ENCODE peak calls at places on chromosomes 2 and 18, in five cellular contexts. U, X, O, K and E are unnamed samples. For H3K9me3, the result is how much of the 10 kb centered on the place peaks cover.

GRCh38 chr18:80112623-80113248 is 3.7 kb downstream of the ADNP2 start:
- DNase-seq in O (no peak), U (no peak), K (no peak), X (no peak), E (no peak)

GRCh38 chr2:152407204-152407721 is 72.3 kb downstream of the FMNL2 start:
- DNase-seq in K (peak), U (peak), X (peak), O (peak), E (no peak)

GRCh38 chr2:212299943-212300342 is 238.7 kb downstream of the ERBB4 start:
- DNase-seq in X (no peak), O (no peak), K (no peak), U (no peak), E (no peak)

GRCh38 chr18:32018331-32019250 is at the start of gene RNF125:
- DNase-seq in X (peak), K (peak), U (peak), O (peak), E (peak)

GRCh38 chr18:13003466-13003896 is 12.3 kb downstream of the CEP192 start:
- DNase-seq in O (no peak), X (peak), K (peak), U (peak), E (no peak)

GRCh38 chr2:181574321-181574720 is 82.6 kb downstream of the CERKL start:
- DNase-seq in O (no peak), U (no peak), K (no peak), X (no peak), E (no peak)

GRCh38 chr2:24984912-24985311 is 13.2 kb upstream of the DNAJC27 start:
- DNase-seq in X (no peak), U (no peak), K (no peak), O (peak), E (no peak)

GRCh38 chr2:113965644-113966043 is 75.8 kb downstream of the ACTR3 start:
- DNase-seq in K (peak), U (no peak), X (no peak), O (no peak), E (no peak)

GRCh38 chr18:77055429-77056310 is 76.9 kb downstream of the MBP start:
- DNase-seq in X (no peak), U (no peak), K (no peak), O (no peak), E (no peak)

GRCh38 chr2:15671409-15671808 is 79.7 kb downstream of the DDX1 start:
- DNase-seq in O (no peak), K (no peak), U (no peak), X (no peak), E (no peak)

GRCh38 chr18:49561377-49562193 is at the start of gene LIPG:
- DNase-seq in X (peak), U (peak), O (no peak), K (peak), E (peak)

GRCh38 chr18:3468833-3469232 is 18.9 kb downstream of the TGIF1 start:
- DNase-seq in X (no peak), O (no peak), U (no peak), K (no peak), E (no peak)

GRCh38 chr2:47159627-47160026 is 4.5 kb upstream of the STPG4 start:
- DNase-seq in O (no peak), X (no peak), K (no peak), U (no peak), E (no peak)

GRCh38 chr2:211085056-211085680 is 528.8 kb downstream of the CPS1 start:
- DNase-seq in U (no peak), X (no peak), O (no peak), K (peak), E (no peak)

GRCh38 chr2:239216251-239216613 is 184.6 kb downstream of the HDAC4 start:
- DNase-seq in O (no peak), X (no peak), K (no peak), U (no peak), E (no peak)

GRCh38 chr2:241149675-241149924 is 328 bp upstream of the PASK start:
- DNase-seq in X (no peak), O (peak), K (no peak), U (no peak), E (no peak)

GRCh38 chr2:32697156-32697555 is 69.3 kb downstream of the TTC27 start:
- DNase-seq in K (no peak), X (no peak), O (no peak), U (no peak), E (no peak)

GRCh38 chr2:33210626-33211025 is 263.9 kb downstream of the LTBP1 start:
- DNase-seq in K (no peak), O (peak), X (no peak), U (peak), E (peak)

GRCh38 chr2:45643095-45643494 is 8.4 kb upstream of the PRKCE start:
- DNase-seq in K (no peak), X (no peak), U (no peak), O (no peak), E (no peak)

GRCh38 chr18:49630246-49630699 is 68.4 kb downstream of the LIPG start:
- DNase-seq in U (peak), K (no peak), X (no peak), O (no peak), E (no peak)

DNA sequence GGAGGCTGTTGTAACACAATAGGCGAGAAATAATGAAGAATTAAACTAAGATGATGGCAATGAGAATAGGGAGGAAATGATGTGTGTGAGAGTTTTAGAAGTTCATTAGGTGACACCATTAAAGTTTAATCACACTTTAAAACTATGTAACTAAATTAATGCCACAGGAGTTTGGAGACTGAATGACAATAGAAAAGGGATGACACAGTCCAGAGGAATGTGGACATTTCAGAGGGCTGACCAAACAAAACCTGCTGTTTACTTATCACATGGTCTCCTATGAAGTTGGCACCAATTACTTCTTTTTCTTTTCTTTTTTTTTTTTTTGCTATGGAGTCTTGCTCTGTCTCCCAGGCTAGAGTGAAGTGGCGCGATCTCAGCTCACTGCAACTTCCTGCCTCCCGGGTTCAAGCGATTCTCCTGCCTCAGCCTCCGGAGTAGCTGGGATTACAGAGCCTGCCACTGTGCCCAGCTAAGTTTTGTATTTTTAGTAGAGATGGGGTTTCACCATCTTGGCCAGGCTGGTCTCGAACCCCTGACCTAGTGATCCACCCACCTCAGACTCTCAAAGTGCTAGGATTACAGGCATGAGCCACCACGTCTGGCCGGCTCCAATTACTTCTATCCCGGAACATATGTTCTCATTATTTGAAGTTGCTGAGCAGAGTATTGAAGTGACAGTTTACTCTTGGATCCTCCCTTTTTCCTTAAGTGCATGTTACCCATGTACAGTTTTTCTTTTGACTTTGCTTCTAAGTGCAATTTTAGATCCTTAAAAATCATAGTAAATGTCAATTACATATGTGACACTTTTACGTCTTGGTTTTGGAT is 4.3 kb downstream of the AGPS start:
- DNase-seq in U (no peak), O (no peak), X (no peak), K (no peak), E (no peak)
- H3K4me3 ChIP-seq in U (no peak), O (no peak), X (no peak), K (no peak), E (no peak)

DNA sequence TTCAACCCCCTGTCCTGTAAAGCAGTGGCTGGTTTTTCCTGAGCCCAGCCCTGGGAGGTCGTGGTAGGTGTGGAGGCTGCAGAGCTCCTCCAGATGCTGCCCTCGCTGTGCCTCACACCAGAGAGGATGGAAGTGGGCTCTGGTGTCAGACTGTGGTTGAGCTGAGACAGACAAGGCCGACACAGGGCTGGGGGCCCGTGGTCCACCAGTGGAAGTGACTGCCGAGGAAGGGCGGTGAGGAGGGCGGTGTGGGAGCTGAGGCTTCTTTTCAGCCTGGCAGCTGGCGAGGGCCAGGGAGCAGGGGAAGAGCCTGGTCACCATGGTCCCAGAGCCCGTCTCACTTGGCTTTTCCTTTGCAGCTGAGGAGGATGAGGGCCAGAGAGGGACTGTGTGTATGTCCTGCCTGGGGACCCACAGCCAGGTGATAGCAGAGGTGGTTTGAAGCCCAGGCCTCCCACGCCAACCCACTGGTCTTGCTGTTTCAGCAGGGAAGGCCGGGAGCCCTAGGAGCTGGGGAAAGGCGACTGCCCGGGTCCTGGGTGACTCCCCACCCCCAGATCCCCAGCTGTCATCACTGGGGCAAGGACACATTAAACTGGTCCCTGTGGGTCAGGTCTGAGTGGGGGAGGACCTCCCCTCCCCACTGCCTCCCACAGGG is 8.5 kb downstream of the SFTPB start:
- DNase-seq in X (no peak), U (no peak), O (no peak), K (no peak), E (peak)
- TF ChIP-seq CTCF in X (no peak), U (no peak), O (no peak), K (no peak), E (no peak)

GRCh38 chr18:78629426-78629825 is 350.2 kb upstream of the SALL3 start:
- DNase-seq in O (no peak), U (no peak), K (no peak), X (no peak), E (no peak)

GRCh38 chr18:78630981-78631510 is 348.6 kb upstream of the SALL3 start:
- DNase-seq in X (no peak), K (no peak), O (no peak), U (no peak), E (no peak)

GRCh38 chr18:78630356-78630755 is 349.3 kb upstream of the SALL3 start:
- DNase-seq in X (no peak), U (no peak), K (no peak), O (no peak), E (no peak)

GRCh38 chr18:78634061-78634696 is 345.4 kb upstream of the SALL3 start:
- DNase-seq in X (no peak), K (no peak), U (no peak), O (no peak), E (no peak)

DNA sequence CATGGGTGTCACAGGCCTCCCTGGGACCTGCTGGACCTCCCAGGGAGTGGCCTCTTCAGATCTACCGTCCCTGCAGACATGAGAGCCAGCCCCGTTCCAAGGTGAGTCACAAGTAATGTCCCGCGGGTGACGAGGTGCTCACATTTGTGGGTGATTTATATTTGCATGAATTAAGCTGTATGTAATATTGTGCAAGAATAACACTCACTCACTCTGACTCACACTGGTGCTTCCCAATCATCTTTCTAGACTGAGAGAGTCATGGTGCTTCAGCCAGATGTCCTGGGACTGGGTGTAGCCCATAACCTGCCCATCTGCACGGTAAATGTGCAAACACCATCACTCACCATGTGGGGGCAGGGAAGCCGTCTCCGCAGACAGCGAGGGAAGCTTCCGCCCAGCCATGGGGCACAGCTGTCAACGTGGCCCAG is 347.5 kb upstream of the SALL3 start:
- DNase-seq in O (no peak), X (no peak), U (no peak), K (no peak), E (no peak)
- H3K9me3 ChIP-seq in O (under half), X (under half), U (under half), K (under half), E (under half)

DNA sequence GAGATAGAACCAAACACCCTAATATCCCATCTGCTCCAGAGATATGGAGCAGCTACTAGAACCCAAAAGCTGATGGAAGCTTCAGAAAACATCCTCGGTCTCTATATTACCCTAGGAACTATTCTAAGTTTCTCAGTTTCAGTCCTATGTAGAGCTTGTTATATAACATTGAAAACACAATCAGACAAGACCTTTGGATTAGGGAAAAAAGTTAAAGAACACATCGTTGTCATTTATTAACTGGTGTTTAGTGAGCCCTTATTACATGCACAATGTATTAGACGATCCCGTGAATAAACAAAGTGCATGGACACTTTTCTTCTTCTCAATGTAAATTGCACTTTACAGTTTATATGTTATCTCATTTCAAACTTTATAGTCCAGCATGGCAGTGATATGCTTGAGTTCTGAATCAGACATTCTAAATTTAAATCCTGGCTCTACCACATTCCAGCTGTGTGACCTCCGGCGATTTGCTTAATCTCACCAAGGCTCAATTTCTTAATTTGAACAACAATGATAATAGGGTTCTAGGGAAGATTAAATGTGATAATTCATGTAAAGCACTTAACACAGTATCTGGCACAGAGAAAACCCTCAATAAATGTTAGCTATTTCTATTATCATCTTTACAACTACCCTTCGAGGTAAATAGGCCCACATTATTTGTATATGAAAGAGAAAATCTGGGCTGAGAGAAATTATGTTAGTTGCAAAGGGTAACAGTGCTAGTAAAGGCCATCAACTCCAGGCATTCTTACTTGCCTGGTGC is 83.6 kb upstream of the PIK3C3 start:
- DNase-seq in K (no peak), U (no peak), O (no peak), X (no peak), E (no peak)
- H3K4me3 ChIP-seq in K (no peak), U (no peak), O (no peak), X (no peak), E (no peak)

GRCh38 chr2:200585730-200586643 is at the start of gene AOX1:
- DNase-seq in X (peak), U (peak), O (peak), K (no peak), E (peak)
- TF ChIP-seq CTCF in X (no peak), U (no peak), O (no peak), K (no peak), E (no peak)

DNA sequence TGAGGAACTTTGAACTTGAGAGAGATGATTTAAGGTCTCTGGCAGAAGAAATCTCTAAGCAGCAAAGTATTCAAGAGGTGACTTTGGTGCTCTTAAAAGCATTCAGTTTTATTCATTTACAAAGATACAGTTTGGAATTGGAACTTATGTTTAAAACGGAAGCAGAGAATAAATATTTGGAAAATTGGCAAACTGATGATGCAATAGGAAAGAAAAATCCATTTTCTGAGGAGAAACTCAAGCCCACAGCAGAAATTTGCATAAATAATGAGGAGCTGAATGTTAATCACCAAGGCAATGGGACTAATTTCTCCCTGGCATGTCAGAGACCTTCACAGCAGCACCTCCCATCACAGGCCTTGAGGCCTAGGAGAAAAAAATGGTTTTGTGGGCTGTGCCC is 1022.5 kb upstream of the CHAC2 start:
- DNase-seq in X (no peak), U (no peak), K (no peak), O (no peak), E (no peak)
- H3K9me3 ChIP-seq in X (under half), U (under half), K (under half), O (under half), E (under half)

GRCh38 chr18:54958711-54959625 is at the start of gene CCDC68:
- DNase-seq in K (no peak), X (peak), U (no peak), O (no peak), E (peak)
- H3K4me3 ChIP-seq in K (no peak), X (peak), U (no peak), O (peak), E (peak)

GRCh38 chr2:105451571-105452140 is 52.8 kb upstream of the FHL2 start:
- DNase-seq in O (no peak), X (no peak), U (no peak), K (no peak), E (no peak)

GRCh38 chr2:105458076-105458475 is 59.2 kb upstream of the FHL2 start:
- DNase-seq in U (no peak), O (no peak), K (no peak), X (no peak), E (no peak)

GRCh38 chr2:105455488-105455991 is 56.7 kb upstream of the FHL2 start:
- DNase-seq in U (peak), O (peak), K (no peak), X (peak), E (peak)

GRCh38 chr2:105450495-105450894 is 51.6 kb upstream of the FHL2 start:
- DNase-seq in K (no peak), U (no peak), X (no peak), O (no peak), E (no peak)

DNA sequence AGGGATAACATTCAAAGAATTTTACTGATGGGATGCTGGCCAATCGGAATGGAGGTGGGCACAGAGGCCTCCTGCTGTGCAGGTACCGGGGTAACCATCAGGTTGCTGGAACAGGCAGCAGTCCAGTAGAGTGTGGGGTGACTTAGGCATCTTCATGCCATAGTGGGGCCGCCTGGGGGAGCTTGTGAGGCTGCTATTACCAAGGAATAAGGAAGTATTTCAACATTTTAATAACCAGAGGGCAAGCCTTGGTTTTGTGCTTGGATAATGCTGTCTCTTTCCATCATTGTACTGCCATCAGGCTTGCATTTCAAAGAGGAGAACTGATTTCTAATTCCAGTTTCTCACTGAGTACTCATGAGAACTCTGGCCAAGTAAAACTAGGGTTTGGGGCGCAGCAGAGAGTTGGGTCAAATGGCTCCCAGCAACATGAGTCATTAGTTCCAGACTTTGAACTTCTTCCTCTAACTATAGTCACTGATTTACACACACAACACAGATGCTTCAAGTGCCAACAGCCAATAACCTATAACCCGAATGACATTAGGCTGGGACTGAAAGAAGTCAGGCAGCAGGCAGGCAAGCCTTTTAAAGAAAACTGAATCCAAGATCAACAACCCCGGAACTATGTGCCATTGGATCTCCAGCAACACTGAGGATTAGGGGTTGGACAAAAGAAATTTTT is 56.1 kb upstream of the FHL2 start:
- DNase-seq in U (peak), K (peak), X (no peak), O (peak), E (no peak)
- TF ChIP-seq CTCF in U (peak), K (peak), X (no peak), O (no peak), E (no peak)

DNA sequence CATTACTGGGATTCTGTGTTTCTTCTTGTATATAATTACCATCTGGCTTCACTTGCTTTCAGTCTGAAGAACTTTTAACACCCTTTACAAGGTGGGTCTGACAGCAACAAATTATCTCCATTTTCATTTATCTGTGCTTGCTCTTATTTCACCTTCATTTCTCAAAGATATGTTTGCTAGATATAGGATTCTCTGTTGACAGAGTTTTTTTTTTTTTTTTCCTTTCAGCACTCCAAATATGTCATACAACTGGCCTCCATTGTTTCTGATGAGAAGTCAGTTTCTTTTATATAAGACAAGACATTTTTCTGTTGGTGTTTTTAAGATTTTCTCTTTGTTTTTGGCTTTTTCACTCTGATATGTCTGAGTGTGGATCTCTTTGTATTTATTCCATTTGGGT is 59.3 kb upstream of the TACR1 start:
- DNase-seq in U (no peak), K (no peak), X (no peak), O (no peak), E (no peak)
- H3K9me3 ChIP-seq in U (under half), K (under half), X (under half), O (under half), E (under half)

GRCh38 chr2:104378853-104379374 is 475.0 kb upstream of the POU3F3 start:
- DNase-seq in X (no peak), K (peak), U (no peak), O (no peak), E (no peak)
- H3K4me3 ChIP-seq in X (no peak), K (peak), U (no peak), O (no peak), E (peak)